ENCODE peak calls at places on chromosome 12, in eight cellular contexts. N is progenitor cell of endocrine pancreas, H is HCT116, C is NCI-H1105, D is MCF 10A, A is NCI-H748 treated with DMSO at 0.1 percent for 48 hours, B is astrocyte of the cerebellum, G is glutamatergic neuron. P is an unnamed sample.

GRCh38 chr12:124758266-124759200 is 105.1 kb downstream of the SCARB1 start:
- DNase-seq in N (no peak), H (no peak), C (peak), D (no peak), A (peak), B (no peak), G (peak), P (no peak)

GRCh38 chr12:108037960-108038359 is 91.1 kb upstream of the WSCD2 start:
- DNase-seq in N (no peak), H (no peak), C (no peak), D (no peak), A (no peak), B (no peak), G (no peak), P (no peak)

GRCh38 chr12:2794261-2794735 is 472 bp upstream of the FKBP4 start:
- DNase-seq in N (peak), H (no peak), C (no peak), D (no peak), A (peak), B (no peak), G (no peak), P (peak)

GRCh38 chr12:108559748-108560147 is 1.2 kb downstream of the SART3 start:
- DNase-seq in N (no peak), H (no peak), C (no peak), D (no peak), A (no peak), B (no peak), G (no peak), P (no peak)

GRCh38 chr12:4909734-4910501 is at the start of gene KCNA1:
- DNase-seq in N (peak), H (no peak), C (peak), D (no peak), A (no peak), B (no peak), G (peak), P (no peak)

GRCh38 chr12:66804555-66804954 is 125.7 kb upstream of the GRIP1 start:
- DNase-seq in N (no peak), H (no peak), C (peak), D (no peak), A (peak), B (no peak), G (peak), P (no peak)

GRCh38 chr12:26434299-26434915 is 239.0 kb downstream of the SSPN start:
- DNase-seq in N (no peak), H (peak), C (peak), D (peak), A (peak), B (peak), G (peak), P (no peak)

GRCh38 chr12:104535383-104535782 is 78.6 kb downstream of the CHST11 start:
- DNase-seq in N (no peak), H (no peak), C (no peak), D (no peak), A (no peak), B (peak), G (no peak), P (no peak)

GRCh38 chr12:6241495-6241894 is 41.3 kb downstream of the CD9 start:
- DNase-seq in N (no peak), H (no peak), C (peak), D (peak), A (no peak), B (no peak), G (no peak), P (no peak)

GRCh38 chr12:88413561-88414095 is 166.6 kb downstream of the KITLG start:
- DNase-seq in N (no peak), H (no peak), C (no peak), D (no peak), A (no peak), B (no peak), G (no peak), P (no peak)

GRCh38 chr12:108826807-108827721 is 30.3 kb downstream of the SSH1 start:
- DNase-seq in N (no peak), H (no peak), C (no peak), D (no peak), A (no peak), B (no peak), G (peak), P (no peak)

GRCh38 chr12:50365709-50366406 is 30.6 kb downstream of the FAM186A start:
- DNase-seq in N (no peak), H (no peak), C (no peak), D (no peak), A (no peak), B (no peak), G (no peak), P (no peak)

GRCh38 chr12:117538926-117539325 is 177.5 kb upstream of the NOS1 start:
- DNase-seq in N (no peak), H (no peak), C (no peak), D (no peak), A (no peak), B (no peak), G (no peak), P (no peak)

GRCh38 chr12:39296496-39296895 is 146.4 kb downstream of the KIF21A start:
- DNase-seq in N (no peak), H (no peak), C (no peak), D (no peak), A (no peak), B (no peak), G (no peak), P (no peak)

GRCh38 chr12:102061096-102061555 is 665 bp downstream of the WASHC3 start:
- DNase-seq in N (no peak), H (no peak), C (no peak), D (peak), A (peak), B (no peak), G (no peak), P (peak)

P was measured in CD4-positive, CD25-positive, alpha-beta regulatory T cell.